ENCODE peak calls at places on chromosomes 12 and 14, in four cellular contexts. One of them, this sample, is unnamed. For H3K36me3, the result is how much of the 10 kb centered on the place peaks cover.

GRCh38 chr12:129765719-129766118 is 138.1 kb downstream of the TMEM132D start:
- DNase-seq in right lobe of liver: no peak
- DNase-seq in OCI-LY7: no peak
- DNase-seq in upper lobe of right lung: no peak
- DNase-seq in this sample: no peak

GRCh38 chr12:92162079-92162478 is 16.4 kb upstream of the BTG1 start:
- DNase-seq in right lobe of liver: no peak
- DNase-seq in OCI-LY7: no peak
- DNase-seq in upper lobe of right lung: no peak
- DNase-seq in this sample: no peak

GRCh38 chr14:21320913-21321312 is 41.0 kb downstream of the RPGRIP1 start:
- DNase-seq in right lobe of liver: no peak
- DNase-seq in OCI-LY7: no peak
- DNase-seq in upper lobe of right lung: no peak
- DNase-seq in this sample: no peak

GRCh38 chr14:60276347-60276746 is 27.3 kb downstream of the PPM1A start:
- DNase-seq in right lobe of liver: no peak
- DNase-seq in OCI-LY7: no peak
- DNase-seq in upper lobe of right lung: no peak
- DNase-seq in this sample: no peak

GRCh38 chr12:14960548-14961465 is 594 bp downstream of the ARHGDIB start:
- DNase-seq in right lobe of liver: peak
- DNase-seq in OCI-LY7: peak
- DNase-seq in upper lobe of right lung: peak
- DNase-seq in this sample: no peak

GRCh38 chr14:100536721-100537700 is 50.2 kb downstream of the BEGAIN start:
- DNase-seq in right lobe of liver: peak
- DNase-seq in OCI-LY7: no peak
- DNase-seq in upper lobe of right lung: peak
- DNase-seq in this sample: peak

GRCh38 chr14:62667515-62667914 is 377.7 kb downstream of the KCNH5 start:
- DNase-seq in right lobe of liver: no peak
- DNase-seq in OCI-LY7: no peak
- DNase-seq in upper lobe of right lung: no peak
- DNase-seq in this sample: no peak

GRCh38 chr12:121404734-121405133 is 4.8 kb downstream of the RNF34 start:
- DNase-seq in right lobe of liver: no peak
- DNase-seq in OCI-LY7: peak
- DNase-seq in upper lobe of right lung: no peak
- DNase-seq in this sample: no peak

GRCh38 chr14:91354979-91355685 is 62.5 kb downstream of the CCDC88C start:
- DNase-seq in right lobe of liver: no peak
- DNase-seq in OCI-LY7: peak
- DNase-seq in upper lobe of right lung: no peak
- DNase-seq in this sample: no peak

GRCh38 chr12:108722992-108723766 is 8.1 kb downstream of the CORO1C start:
- DNase-seq in right lobe of liver: no peak
- DNase-seq in OCI-LY7: no peak
- DNase-seq in upper lobe of right lung: no peak
- DNase-seq in this sample: peak

GRCh38 chr12:82608706-82609105 is 78.0 kb upstream of the TMTC2 start:
- DNase-seq in right lobe of liver: no peak
- DNase-seq in OCI-LY7: no peak
- DNase-seq in upper lobe of right lung: no peak
- DNase-seq in this sample: no peak

GRCh38 chr12:1329784-1330474 is 264.5 kb downstream of the FBXL14 start:
- DNase-seq in right lobe of liver: no peak
- DNase-seq in OCI-LY7: no peak
- DNase-seq in upper lobe of right lung: no peak
- DNase-seq in this sample: no peak

GRCh38 chr12:116697305-116698130 is 40.4 kb downstream of the SPRING1 start:
- DNase-seq in right lobe of liver: no peak
- DNase-seq in OCI-LY7: peak
- DNase-seq in upper lobe of right lung: no peak
- DNase-seq in this sample: no peak

GRCh38 chr12:84585996-84586395 is 326.6 kb downstream of the SLC6A15 start:
- DNase-seq in right lobe of liver: no peak
- DNase-seq in OCI-LY7: no peak
- DNase-seq in upper lobe of right lung: no peak
- DNase-seq in this sample: no peak

GRCh38 chr14:100896369-100897060 is 7.0 kb downstream of the RTL1 start:
- DNase-seq in right lobe of liver: no peak
- DNase-seq in OCI-LY7: no peak
- DNase-seq in upper lobe of right lung: peak
- DNase-seq in this sample: peak

GRCh38 chr14:90426663-90427062 is 29.8 kb downstream of the CALM1 start:
- DNase-seq in right lobe of liver: no peak
- DNase-seq in OCI-LY7: no peak
- DNase-seq in upper lobe of right lung: no peak
- DNase-seq in this sample: peak

GRCh38 chr14:96920820-96921219 is 123.6 kb downstream of the VRK1 start:
- DNase-seq in right lobe of liver: no peak
- DNase-seq in OCI-LY7: no peak
- DNase-seq in upper lobe of right lung: no peak
- DNase-seq in this sample: no peak

GRCh38 chr12:94326727-94327126 is 132.9 kb downstream of the CEP83 start:
- DNase-seq in right lobe of liver: no peak
- DNase-seq in OCI-LY7: no peak
- DNase-seq in upper lobe of right lung: no peak
- DNase-seq in this sample: no peak

GRCh38 chr14:67940476-67940875 is 120.9 kb downstream of the RAD51B start:
- DNase-seq in right lobe of liver: no peak
- DNase-seq in OCI-LY7: no peak
- DNase-seq in upper lobe of right lung: no peak
- DNase-seq in this sample: no peak

GRCh38 chr14:105980224-105980623 is 453.8 kb downstream of the TMEM121 start:
- DNase-seq in right lobe of liver: no peak
- DNase-seq in OCI-LY7: no peak
- DNase-seq in upper lobe of right lung: no peak
- DNase-seq in this sample: no peak

GRCh38 chr14:36515105-36515593 is 4.9 kb downstream of the NKX2-1 start:
- DNase-seq in right lobe of liver: no peak
- DNase-seq in OCI-LY7: no peak
- DNase-seq in upper lobe of right lung: no peak
- DNase-seq in this sample: no peak

GRCh38 chr12:77685112-77685511 is 145.6 kb upstream of the NAV3 start:
- DNase-seq in right lobe of liver: no peak
- DNase-seq in OCI-LY7: peak
- DNase-seq in upper lobe of right lung: no peak
- DNase-seq in this sample: peak

GRCh38 chr12:111451649-111452129 is 46.0 kb downstream of the SH2B3 start:
- DNase-seq in right lobe of liver: no peak
- DNase-seq in OCI-LY7: peak
- DNase-seq in upper lobe of right lung: no peak
- DNase-seq in this sample: no peak

GRCh38 chr12:17278946-17279345 is 673.0 kb upstream of the LMO3 start:
- DNase-seq in right lobe of liver: no peak
- DNase-seq in OCI-LY7: peak
- DNase-seq in upper lobe of right lung: no peak
- DNase-seq in this sample: no peak

GRCh38 chr12:26711569-26711968 is 121.4 kb downstream of the ITPR2 start:
- DNase-seq in right lobe of liver: no peak
- DNase-seq in OCI-LY7: no peak
- DNase-seq in upper lobe of right lung: no peak
- DNase-seq in this sample: no peak
- TF ChIP-seq CTCF in right lobe of liver: no peak
- TF ChIP-seq CTCF in OCI-LY7: no peak
- TF ChIP-seq CTCF in upper lobe of right lung: no peak
- TF ChIP-seq CTCF in this sample: no peak

GRCh38 chr12:24482044-24482443 is 466.9 kb downstream of the BCAT1 start:
- DNase-seq in right lobe of liver: no peak
- DNase-seq in OCI-LY7: no peak
- DNase-seq in upper lobe of right lung: no peak
- DNase-seq in this sample: no peak

GRCh38 chr12:24482882-24483604 is 465.9 kb downstream of the BCAT1 start:
- DNase-seq in right lobe of liver: no peak
- DNase-seq in OCI-LY7: no peak
- DNase-seq in upper lobe of right lung: no peak
- DNase-seq in this sample: no peak

GRCh38 chr12:24478254-24478653 is 470.6 kb downstream of the BCAT1 start:
- DNase-seq in right lobe of liver: no peak
- DNase-seq in OCI-LY7: no peak
- DNase-seq in upper lobe of right lung: no peak
- DNase-seq in this sample: no peak

GRCh38 chr12:24479131-24479530 is 469.8 kb downstream of the BCAT1 start:
- DNase-seq in right lobe of liver: no peak
- DNase-seq in OCI-LY7: no peak
- DNase-seq in upper lobe of right lung: no peak
- DNase-seq in this sample: no peak

DNA sequence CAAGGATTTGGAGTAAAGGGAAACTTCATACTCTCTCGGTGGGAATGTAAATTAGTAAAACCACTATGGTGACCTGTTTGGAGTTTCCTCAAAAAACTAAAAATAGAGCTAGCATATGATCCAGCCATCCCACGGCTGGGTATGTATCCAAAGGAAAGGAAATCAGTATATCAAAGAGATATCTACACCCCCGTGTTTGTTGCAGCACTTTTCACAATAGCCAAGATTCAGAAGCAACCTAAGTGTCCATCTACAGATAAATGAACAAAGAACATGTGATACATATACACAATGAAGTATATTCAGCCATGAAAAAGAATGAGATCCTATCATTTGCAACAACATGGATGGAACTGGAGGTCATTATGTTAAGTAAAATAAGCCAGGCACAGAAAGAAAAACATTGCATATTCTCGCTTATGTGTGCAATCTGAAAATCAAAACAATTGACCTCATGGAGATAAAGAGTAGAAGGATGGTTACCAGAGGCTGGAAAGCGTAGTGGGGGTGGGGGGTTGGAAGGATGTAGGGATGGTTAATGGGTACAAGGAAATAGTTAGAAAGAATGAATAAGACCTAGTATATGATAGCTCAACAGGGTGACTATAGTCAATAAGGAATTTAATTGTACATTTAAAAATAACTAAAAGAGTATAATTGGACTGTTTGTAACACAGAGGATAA is 468.0 kb downstream of the BCAT1 start:
- DNase-seq in right lobe of liver: no peak
- DNase-seq in OCI-LY7: no peak
- DNase-seq in upper lobe of right lung: no peak
- DNase-seq in this sample: no peak
- H3K4me3 ChIP-seq in right lobe of liver: no peak
- H3K4me3 ChIP-seq in OCI-LY7: no peak
- H3K4me3 ChIP-seq in upper lobe of right lung: no peak
- H3K4me3 ChIP-seq in this sample: no peak

DNA sequence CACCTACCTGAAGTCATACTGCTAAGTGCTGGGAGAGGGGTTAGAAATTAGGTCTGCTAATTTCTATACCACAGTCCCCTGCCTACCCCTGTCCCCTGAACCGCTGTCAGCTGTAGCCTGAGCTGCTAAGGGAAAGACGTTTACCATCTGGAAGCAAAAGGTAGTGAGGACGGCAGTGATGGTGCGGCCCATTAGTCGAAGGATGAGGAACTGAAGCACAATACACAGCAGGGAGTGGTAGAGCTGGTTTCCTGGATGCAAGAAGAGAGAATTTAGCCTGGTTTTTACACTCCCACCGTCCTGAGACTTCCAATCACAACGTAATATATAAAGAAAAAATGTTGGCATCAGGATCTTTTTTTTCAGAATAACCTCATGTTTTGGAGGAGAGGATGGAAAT is 11.8 kb downstream of the EMG1 start:
- DNase-seq in right lobe of liver: no peak
- DNase-seq in OCI-LY7: no peak
- DNase-seq in upper lobe of right lung: no peak
- DNase-seq in this sample: no peak
- H3K36me3 ChIP-seq in right lobe of liver: under half
- H3K36me3 ChIP-seq in OCI-LY7: half or more
- H3K36me3 ChIP-seq in upper lobe of right lung: half or more
- H3K36me3 ChIP-seq in this sample: under half

DNA sequence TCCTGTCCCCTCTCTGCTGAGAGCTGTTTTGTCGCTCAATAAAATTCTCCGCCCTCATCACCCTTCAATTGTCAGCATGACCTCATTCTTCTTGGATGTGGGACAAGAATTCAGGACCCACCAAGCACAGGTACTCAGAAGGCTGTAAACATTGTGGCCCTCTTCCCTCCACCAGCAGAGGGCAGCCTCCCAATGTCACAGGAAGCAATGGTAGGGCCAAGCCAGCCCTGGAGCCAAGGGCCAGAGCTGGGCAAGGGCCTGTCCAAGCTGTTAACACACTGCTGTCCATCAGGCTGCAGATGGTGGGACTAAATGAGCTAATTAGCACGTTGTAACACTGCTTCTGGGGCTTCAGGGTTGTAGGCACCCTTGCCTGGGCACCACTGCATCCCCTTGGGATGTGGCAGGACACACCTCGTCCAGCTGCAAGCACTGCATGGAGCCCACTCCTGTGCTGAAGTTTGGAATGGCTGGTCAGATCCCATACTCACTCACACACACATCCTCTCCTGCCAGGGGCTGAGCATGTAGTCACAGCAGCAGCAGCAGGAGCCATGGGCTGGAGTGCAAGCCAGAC is 62.7 kb upstream of the HECTD1 start:
- DNase-seq in right lobe of liver: no peak
- DNase-seq in OCI-LY7: peak
- DNase-seq in upper lobe of right lung: peak
- DNase-seq in this sample: no peak
- TF ChIP-seq CTCF in right lobe of liver: peak
- TF ChIP-seq CTCF in OCI-LY7: peak
- TF ChIP-seq CTCF in upper lobe of right lung: peak
- TF ChIP-seq CTCF in this sample: peak

DNA sequence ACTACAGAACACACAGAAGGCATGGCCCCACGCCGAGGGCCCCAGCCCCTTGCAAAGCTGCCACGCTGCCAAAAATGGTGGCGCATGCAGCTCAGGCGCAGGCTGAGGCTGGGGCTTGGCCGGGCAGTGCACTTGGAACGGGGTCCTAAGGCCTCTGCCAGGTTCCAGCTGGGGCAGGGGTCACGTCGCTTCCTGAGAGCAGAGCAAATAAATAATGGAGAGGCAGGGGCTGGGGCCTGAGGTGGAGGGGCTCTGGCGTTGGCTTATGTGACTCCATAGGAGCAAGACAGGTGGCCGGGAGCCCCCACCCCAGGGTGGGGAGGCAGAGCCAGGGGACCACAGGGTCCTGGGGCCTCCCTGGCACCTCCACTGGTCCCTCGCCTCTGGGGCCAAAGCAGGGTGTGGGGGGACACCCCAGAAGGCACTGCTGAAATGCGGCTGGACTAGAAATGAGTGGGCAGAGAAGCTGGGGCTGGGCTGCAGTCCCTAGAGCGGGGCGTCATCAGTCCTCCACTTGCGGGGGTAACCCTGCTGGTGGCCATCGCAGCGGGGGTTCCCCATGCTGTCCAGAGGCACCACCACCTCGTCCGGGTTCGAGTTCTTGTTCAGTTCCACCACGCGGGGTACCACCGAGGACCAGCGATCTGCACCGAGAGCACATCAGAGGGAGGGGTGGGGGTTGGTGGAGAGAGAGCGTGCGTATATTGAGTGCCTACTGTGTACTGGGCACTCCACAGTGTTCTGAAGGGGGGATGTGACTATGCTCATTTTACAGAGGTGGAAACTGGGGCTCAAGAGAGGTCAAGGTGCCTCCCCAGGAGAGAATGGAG is 49.8 kb downstream of the TRPV4 start:
- DNase-seq in right lobe of liver: no peak
- DNase-seq in OCI-LY7: no peak
- DNase-seq in upper lobe of right lung: no peak
- DNase-seq in this sample: peak
- H3K4me3 ChIP-seq in right lobe of liver: no peak
- H3K4me3 ChIP-seq in OCI-LY7: no peak
- H3K4me3 ChIP-seq in upper lobe of right lung: no peak
- H3K4me3 ChIP-seq in this sample: no peak

GRCh38 chr12:57090456-57090855 is 1.5 kb downstream of the NAB2 start:
- DNase-seq in right lobe of liver: no peak
- DNase-seq in OCI-LY7: no peak
- DNase-seq in upper lobe of right lung: no peak
- DNase-seq in this sample: no peak
- H3K36me3 ChIP-seq in right lobe of liver: under half
- H3K36me3 ChIP-seq in OCI-LY7: under half
- H3K36me3 ChIP-seq in upper lobe of right lung: under half
- H3K36me3 ChIP-seq in this sample: under half

This sample was measured in left lung.